ENCODE peak calls at places on chromosomes 16 and 17, in five cellular contexts. G, I, W, Y and F are unnamed samples.

GRCh38 chr17:40338058-40338457 is 26.5 kb downstream of the GJD3 start:
- DNase-seq in G (no peak), I (no peak), W (no peak), Y (no peak), F (no peak)

GRCh38 chr17:36877774-36878173 is 59.5 kb upstream of the LHX1 start:
- DNase-seq in G (no peak), I (no peak), W (no peak), Y (no peak), F (no peak)

GRCh38 chr17:39208136-39208535 is 8.1 kb downstream of the RPL19 start:
- DNase-seq in G (no peak), I (no peak), W (no peak), Y (peak), F (no peak)

GRCh38 chr16:70725912-70726828 is 40.3 kb upstream of the MTSS2 start:
- DNase-seq in G (peak), I (no peak), W (peak), Y (no peak), F (peak)

GRCh38 chr17:78154903-78155811 is 9.0 kb downstream of the C17orf99 start:
- DNase-seq in G (no peak), I (no peak), W (no peak), Y (no peak), F (no peak)

GRCh38 chr17:68248199-68248825 is 469 bp downstream of the AMZ2 start:
- DNase-seq in G (no peak), I (no peak), W (peak), Y (peak), F (peak)

GRCh38 chr16:84574191-84574590 is 43.7 kb downstream of the COTL1 start:
- DNase-seq in G (no peak), I (no peak), W (no peak), Y (no peak), F (no peak)

GRCh38 chr16:81035975-81036750 is 521 bp downstream of the ATMIN start:
- DNase-seq in G (peak), I (peak), W (peak), Y (no peak), F (no peak)

GRCh38 chr17:4534928-4535666 is 20.1 kb downstream of the MYBBP1A start:
- DNase-seq in G (no peak), I (no peak), W (no peak), Y (no peak), F (no peak)

GRCh38 chr16:58222532-58223316 is 24.8 kb upstream of the CSNK2A2 start:
- DNase-seq in G (no peak), I (peak), W (no peak), Y (no peak), F (no peak)

GRCh38 chr17:64507418-64507766 is 615 bp downstream of the CEP95 start:
- DNase-seq in G (no peak), I (peak), W (peak), Y (no peak), F (no peak)

GRCh38 chr16:12901204-12901596 is 198 bp upstream of the SHISA9 start:
- DNase-seq in G (no peak), I (no peak), W (no peak), Y (no peak), F (no peak)

GRCh38 chr16:69112285-69113129 is 7.1 kb downstream of the HAS3 start:
- DNase-seq in G (peak), I (peak), W (no peak), Y (peak), F (no peak)

GRCh38 chr17:48002920-48003685 is 32.2 kb downstream of the CDK5RAP3 start:
- DNase-seq in G (no peak), I (no peak), W (no peak), Y (no peak), F (no peak)

GRCh38 chr17:56595831-56596740 is 2.6 kb downstream of the NOG start:
- DNase-seq in G (no peak), I (no peak), W (no peak), Y (peak), F (no peak)

GRCh38 chr17:27954521-27955495 is 61.6 kb upstream of the LYRM9 start:
- DNase-seq in G (no peak), I (no peak), W (no peak), Y (no peak), F (no peak)

GRCh38 chr17:77281904-77282367 is 141.2 kb downstream of the SEC14L1 start:
- DNase-seq in G (no peak), I (peak), W (no peak), Y (no peak), F (no peak)

GRCh38 chr17:82748756-82749155 is 3.1 kb upstream of the TBCD start:
- DNase-seq in G (peak), I (no peak), W (no peak), Y (no peak), F (no peak)

GRCh38 chr17:43658890-43659289 is 2.8 kb downstream of the MEOX1 start:
- DNase-seq in G (peak), I (no peak), W (no peak), Y (no peak), F (no peak)

GRCh38 chr17:43662432-43663141 is 865 bp upstream of the MEOX1 start:
- DNase-seq in G (peak), I (no peak), W (no peak), Y (no peak), F (no peak)

GRCh38 chr17:614637-615546 is 99.7 kb downstream of the VPS53 start:
- DNase-seq in G (no peak), I (no peak), W (no peak), Y (no peak), F (no peak)

GRCh38 chr17:17749921-17750320 is 68.7 kb downstream of the RAI1 start:
- DNase-seq in G (no peak), I (peak), W (no peak), Y (no peak), F (peak)

GRCh38 chr17:933168-934083 is 46.1 kb downstream of the NXN start:
- DNase-seq in G (no peak), I (peak), W (peak), Y (no peak), F (peak)

GRCh38 chr17:74454197-74455024 is 12.0 kb upstream of the CD300A start:
- DNase-seq in G (no peak), I (no peak), W (peak), Y (peak), F (peak)

GRCh38 chr16:53840472-53840871 is 136.5 kb downstream of the FTO start:
- DNase-seq in G (no peak), I (no peak), W (no peak), Y (no peak), F (no peak)

GRCh38 chr17:79325707-79326106 is 251.1 kb downstream of the ENGASE start:
- DNase-seq in G (peak), I (no peak), W (no peak), Y (no peak), F (no peak)

GRCh38 chr17:77815127-77815905 is 143.2 kb upstream of the TNRC6C start:
- DNase-seq in G (no peak), I (no peak), W (no peak), Y (no peak), F (peak)

GRCh38 chr16:89863741-89864391 is 9.5 kb upstream of the TCF25 start:
- DNase-seq in G (peak), I (no peak), W (no peak), Y (no peak), F (no peak)

GRCh38 chr17:32310927-32311568 is 30.9 kb downstream of the C17orf75 start:
- DNase-seq in G (no peak), I (no peak), W (no peak), Y (no peak), F (no peak)

GRCh38 chr16:1635070-1635469 is 22.9 kb downstream of the CRAMP1 start:
- DNase-seq in G (no peak), I (no peak), W (no peak), Y (no peak), F (no peak)

GRCh38 chr17:39244016-39244599 is 18.4 kb upstream of the STAC2 start:
- DNase-seq in G (no peak), I (no peak), W (no peak), Y (peak), F (no peak)

GRCh38 chr16:85246473-85246872 is 134.2 kb upstream of the CIBAR2 start:
- DNase-seq in G (no peak), I (no peak), W (no peak), Y (no peak), F (no peak)

GRCh38 chr17:19978206-19978802 is 676 bp upstream of the AKAP10 start:
- DNase-seq in G (no peak), I (no peak), W (peak), Y (no peak), F (no peak)
- TF ChIP-seq CTCF in G (no peak), I (no peak), W (no peak), Y (no peak), F (no peak)

DNA sequence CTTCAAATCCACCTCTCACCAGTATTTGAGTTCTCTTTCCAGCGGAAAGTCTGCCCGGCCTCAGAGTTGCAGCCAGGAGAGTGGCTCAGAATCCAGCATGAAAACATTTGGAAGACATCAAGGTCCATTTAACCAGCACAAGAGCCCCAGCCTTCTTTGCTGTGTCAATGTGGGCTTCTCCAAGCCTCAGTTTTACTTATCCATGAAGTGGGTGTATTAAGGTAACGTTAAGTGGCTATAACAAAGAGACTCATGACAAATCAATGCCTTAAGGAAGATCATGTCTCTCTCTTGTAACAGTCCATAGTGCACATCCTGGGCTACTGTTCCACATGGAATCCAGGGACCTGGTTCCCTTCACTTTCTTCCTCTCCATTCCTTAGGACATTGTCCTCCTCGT is 959 bp upstream of the SPPL2C start:
- DNase-seq in G (no peak), I (no peak), W (no peak), Y (no peak), F (no peak)
- TF ChIP-seq POLR2A in G (no peak), I (no peak), W (no peak), Y (no peak), F (no peak)

DNA sequence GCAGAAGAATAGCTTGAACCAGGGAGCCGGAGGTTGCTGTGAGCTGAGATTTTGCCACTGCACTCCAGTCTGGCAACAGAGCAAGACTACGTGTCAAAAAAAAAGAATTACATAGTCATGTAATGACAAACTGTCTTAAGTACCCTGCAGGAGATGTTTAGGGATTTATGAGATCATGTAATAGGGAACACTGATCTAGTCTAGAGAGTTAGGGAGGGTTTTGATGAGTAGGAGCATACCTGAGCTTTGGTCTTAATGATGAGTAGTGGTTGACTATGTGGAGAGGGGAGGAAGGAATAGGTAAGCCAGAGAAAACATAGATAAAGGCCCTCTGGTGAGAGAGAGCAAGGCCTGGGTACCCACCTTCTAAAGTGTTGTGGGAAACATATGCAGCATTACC is 30.1 kb upstream of the NF1 start:
- DNase-seq in G (no peak), I (no peak), W (no peak), Y (no peak), F (no peak)
- H3K4me3 ChIP-seq in G (no peak), I (no peak), W (no peak), Y (no peak), F (no peak)

DNA sequence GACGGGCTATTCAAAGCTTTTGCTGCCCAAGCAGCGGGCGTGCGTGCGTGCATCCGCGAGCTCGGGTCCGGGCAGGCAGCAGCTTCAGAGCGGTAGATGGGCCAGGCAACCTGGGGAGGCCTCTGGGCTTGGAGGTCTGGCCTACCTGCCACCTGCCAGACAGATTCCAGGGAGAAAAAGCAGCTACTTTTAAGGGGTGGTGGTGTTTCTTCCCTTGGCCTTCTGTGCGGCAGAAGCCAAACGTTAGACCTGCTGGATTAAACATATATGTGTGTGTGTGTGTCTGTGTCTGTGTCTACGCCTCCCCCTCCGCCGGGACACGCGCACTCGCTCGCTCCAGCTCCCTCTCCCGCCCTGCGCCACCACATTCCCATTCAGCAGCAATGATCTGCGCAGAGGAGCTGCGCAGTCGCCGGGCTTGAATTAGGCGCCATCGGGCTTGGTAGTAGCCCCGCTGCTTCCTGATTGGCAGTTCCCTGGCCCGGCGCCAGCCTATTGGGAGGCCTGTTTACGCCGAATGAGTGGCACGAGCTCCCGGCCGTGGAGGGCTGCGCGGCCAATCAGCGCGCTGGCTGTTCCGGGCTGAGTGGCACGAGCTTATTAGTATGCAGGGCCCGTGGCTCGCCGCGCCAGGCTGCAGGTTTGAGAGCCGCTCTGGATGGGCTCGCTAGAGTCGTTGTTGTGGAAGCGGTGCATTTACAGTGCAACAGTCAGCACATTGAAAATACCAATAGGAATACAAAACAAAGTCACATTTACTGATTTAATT is at the start of gene BAHCC1:
- DNase-seq in G (peak), I (peak), W (peak), Y (peak), F (peak)
- TF ChIP-seq CTCF in G (no peak), I (no peak), W (peak), Y (no peak), F (no peak)

GRCh38 chr17:7582401-7583252 is 1.0 kb upstream of the MPDU1 start:
- DNase-seq in G (no peak), I (no peak), W (no peak), Y (peak), F (no peak)
- TF ChIP-seq POLR2A in G (no peak), I (no peak), W (no peak), Y (no peak), F (no peak)

DNA sequence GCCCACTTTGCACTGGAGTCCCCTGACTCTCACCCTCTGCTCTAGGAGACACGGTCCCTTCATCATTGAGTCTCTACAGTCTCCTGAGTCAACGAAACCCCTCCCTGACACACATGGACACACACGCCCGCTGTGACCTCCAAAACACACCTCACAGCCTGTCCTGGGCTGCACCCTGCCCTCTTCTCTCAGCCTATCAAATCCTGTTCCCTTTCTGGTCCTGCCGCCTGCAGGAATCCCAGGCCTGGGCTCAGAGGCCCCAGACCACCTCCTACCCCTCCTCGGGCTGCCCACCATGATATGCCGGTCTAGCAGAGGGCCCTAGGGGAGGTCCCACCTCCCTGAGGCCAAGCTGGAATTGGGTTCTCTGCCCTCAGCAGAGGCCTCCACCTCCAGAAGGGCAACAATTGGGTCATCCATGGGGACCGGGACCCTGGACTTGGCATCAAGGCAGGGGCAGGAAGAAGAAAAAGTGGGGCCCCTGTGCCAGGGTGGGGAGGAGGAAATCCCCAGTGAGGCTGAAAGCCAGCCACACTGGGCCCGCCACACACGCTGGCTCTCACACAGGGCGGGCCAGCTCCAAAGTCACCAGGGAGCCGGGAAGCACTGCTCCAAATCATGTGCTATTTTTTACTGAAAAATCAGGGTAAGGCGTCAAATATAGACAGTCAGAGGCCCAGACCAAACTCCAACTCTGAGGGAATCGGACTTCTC is 3.4 kb downstream of the PPP1R9B start:
- DNase-seq in G (no peak), I (no peak), W (no peak), Y (no peak), F (no peak)
- H3K4me3 ChIP-seq in G (peak), I (peak), W (no peak), Y (no peak), F (peak)

DNA sequence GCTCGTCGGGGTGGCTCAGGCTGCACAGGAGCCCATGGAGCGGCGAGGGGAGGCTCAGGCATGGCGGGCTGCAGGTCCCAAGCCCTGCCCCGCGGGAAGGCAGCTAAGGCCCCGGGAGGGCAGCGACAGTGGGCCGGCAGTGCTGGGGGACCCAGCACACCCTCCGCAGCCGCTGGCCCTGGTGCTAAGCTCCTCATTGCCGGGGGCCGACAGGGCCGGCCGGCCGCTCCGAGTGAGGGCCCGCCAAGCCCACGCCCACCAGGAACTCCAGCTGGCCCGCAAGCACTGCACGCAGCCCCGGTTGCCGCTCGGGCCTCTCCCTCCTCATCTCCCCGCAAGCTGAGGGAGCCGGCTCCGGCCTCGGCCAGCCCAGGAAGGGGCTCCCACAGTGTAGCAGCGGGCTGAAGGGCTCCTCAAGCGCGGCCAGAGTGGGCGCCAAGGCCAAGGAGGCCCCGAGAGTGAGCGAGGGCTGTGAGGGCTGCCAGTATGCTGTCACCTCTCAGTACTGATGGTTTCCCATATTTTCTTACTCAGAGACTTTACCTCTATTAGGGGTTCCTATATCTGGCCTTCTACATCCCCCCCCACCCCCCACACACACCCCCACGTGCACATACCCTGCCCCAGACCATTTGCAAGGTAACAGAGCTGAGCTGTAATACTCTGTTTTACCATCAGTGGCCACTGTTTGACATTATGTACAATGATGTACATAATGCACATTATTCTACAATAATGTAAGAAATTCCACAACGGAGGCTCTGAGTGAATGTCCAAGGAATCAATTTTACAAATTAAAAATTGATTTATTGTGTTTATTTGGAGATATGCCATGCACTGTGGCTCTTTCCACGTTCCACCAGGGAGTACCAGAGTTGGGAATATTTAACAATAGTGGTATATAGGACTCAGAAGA is 3.7 kb upstream of the VAT1L start:
- DNase-seq in G (no peak), I (no peak), W (no peak), Y (no peak), F (no peak)
- TF ChIP-seq CTCF in G (peak), I (no peak), W (no peak), Y (no peak), F (no peak)

GRCh38 chr16:88807142-88807625 is 3.6 kb downstream of the CDT1 start:
- DNase-seq in G (no peak), I (no peak), W (no peak), Y (no peak), F (no peak)
- TF ChIP-seq POLR2A in G (no peak), I (no peak), W (no peak), Y (no peak), F (no peak)